ENCODE peak calls at places on chromosome 21, in four cellular contexts. Q is MV-4-11, F is psoas muscle, K is NCI-H1105. I is an unnamed sample.

GRCh38 chr21:46035809-46036695 is 54.5 kb downstream of the COL6A1 start:
- DNase-seq in Q (no peak), F (peak; percentile 71), K (no peak), I (no peak)

GRCh38 chr21:34649400-34649799 is 19.4 kb upstream of the CLIC6 start:
- DNase-seq in Q (no peak), F (no peak), K (no peak), I (no peak)

GRCh38 chr21:35390013-35390776 is 341.1 kb upstream of the RUNX1 start:
- DNase-seq in Q (peak; percentile 25), F (no peak), K (peak; percentile 87), I (no peak)

GRCh38 chr21:17491716-17492414 is 21.0 kb upstream of the CXADR start:
- DNase-seq in Q (peak; percentile 94), F (no peak), K (no peak), I (no peak)

GRCh38 chr21:37073417-37074194 is 552 bp downstream of the TTC3 start:
- DNase-seq in Q (peak; percentile 42), F (no peak), K (peak; percentile 14), I (peak; percentile 39)

GRCh38 chr21:16492356-16492755 is 762.6 kb downstream of the USP25 start:
- DNase-seq in Q (no peak), F (no peak), K (no peak), I (no peak)

GRCh38 chr21:34132905-34133304 is 59.5 kb downstream of the MRPS6 start:
- DNase-seq in Q (peak; percentile 74), F (no peak), K (no peak), I (no peak)

GRCh38 chr21:45263534-45263933 is 24.2 kb downstream of the POFUT2 start:
- DNase-seq in Q (no peak), F (no peak), K (no peak), I (no peak)

GRCh38 chr21:37636152-37636860 is 269.7 kb downstream of the DYRK1A start:
- DNase-seq in Q (no peak), F (no peak), K (no peak), I (no peak)

GRCh38 chr21:41369105-41369914 is 7.5 kb downstream of the MX2 start:
- DNase-seq in Q (peak; percentile 39), F (peak; percentile 43), K (no peak), I (peak; percentile 37)

GRCh38 chr21:46357335-46357604 is 33.3 kb downstream of the PCNT start:
- DNase-seq in Q (no peak), F (no peak), K (no peak), I (no peak)

GRCh38 chr21:41927727-41928409 is 25.9 kb downstream of the C2CD2 start:
- DNase-seq in Q (peak; percentile 59), F (no peak), K (no peak), I (no peak)

GRCh38 chr21:38840456-38841129 is 34.9 kb downstream of the ETS2 start:
- DNase-seq in Q (peak; percentile 21), F (no peak), K (no peak), I (no peak)

GRCh38 chr21:33541105-33541711 is 709 bp downstream of the GART start:
- DNase-seq in Q (no peak), F (peak; percentile 13), K (no peak), I (no peak)

GRCh38 chr21:35102488-35103407 is 53.6 kb upstream of the RUNX1 start:
- DNase-seq in Q (peak; percentile 98), F (peak; percentile 16), K (no peak), I (no peak)

GRCh38 chr21:41783476-41784150 is 16.8 kb upstream of the RIPK4 start:
- DNase-seq in Q (no peak), F (no peak), K (no peak), I (peak; percentile 81)

GRCh38 chr21:41973861-41974751 is 20.3 kb upstream of the C2CD2 start:
- DNase-seq in Q (peak; percentile 68), F (peak; percentile 32), K (no peak), I (no peak)

GRCh38 chr21:29601072-29601471 is 302.4 kb downstream of the BACH1 start:
- DNase-seq in Q (no peak), F (no peak), K (no peak), I (no peak)

GRCh38 chr21:36069713-36070573 is at the start of gene CBR1:
- DNase-seq in Q (peak; percentile 83), F (peak; percentile 95), K (peak; percentile 83), I (peak; percentile 83)

GRCh38 chr21:22827422-22827821 is 1829.2 kb downstream of the NCAM2 start:
- DNase-seq in Q (no peak), F (no peak), K (no peak), I (no peak)

GRCh38 chr21:45078877-45079281 is 4.5 kb downstream of the ADARB1 start:
- DNase-seq in Q (peak; percentile 94), F (no peak), K (no peak), I (no peak)

GRCh38 chr21:37547615-37547975 is 181.0 kb downstream of the DYRK1A start:
- DNase-seq in Q (no peak), F (no peak), K (no peak), I (no peak)

GRCh38 chr21:45460611-45461368 is 55.8 kb downstream of the COL18A1 start:
- DNase-seq in Q (no peak), F (no peak), K (no peak), I (no peak)

GRCh38 chr21:34185051-34185750 is 111.8 kb downstream of the MRPS6 start:
- DNase-seq in Q (no peak), F (no peak), K (no peak), I (no peak)